ENCODE peak calls at places on chromosomes 16 and 17, in six cellular contexts. B, J, N, Y, O and R are unnamed samples.

GRCh38 chr17:62807812-62808575 is at the start of gene MARCHF10:
- DNase-seq in B (peak), J (peak), N (peak), Y (peak), O (no peak), R (peak)

GRCh38 chr16:58027341-58028167 is 2.0 kb downstream of the MMP15 start:
- DNase-seq in B (peak), J (peak), N (peak), Y (peak), O (no peak), R (no peak)

GRCh38 chr17:43042025-43042424 is 17.0 kb downstream of the RND2 start:
- DNase-seq in B (no peak), J (no peak), N (no peak), Y (no peak), O (no peak), R (no peak)

GRCh38 chr17:39667262-39668140 is 752 bp upstream of the PNMT start:
- DNase-seq in B (no peak), J (no peak), N (peak), Y (no peak), O (no peak), R (peak)

GRCh38 chr16:75931970-75932369 is 205.7 kb upstream of the CPHXL start:
- DNase-seq in B (no peak), J (no peak), N (no peak), Y (no peak), O (no peak), R (no peak)

GRCh38 chr16:88705746-88706287 is 391 bp downstream of the RNF166 start:
- DNase-seq in B (no peak), J (no peak), N (no peak), Y (no peak), O (no peak), R (no peak)

GRCh38 chr16:23182675-23183485 is at the start of gene SCNN1G:
- DNase-seq in B (peak), J (no peak), N (peak), Y (peak), O (peak), R (no peak)

GRCh38 chr16:2242598-2242997 is 6.4 kb downstream of the DNASE1L2 start:
- DNase-seq in B (no peak), J (no peak), N (no peak), Y (no peak), O (no peak), R (no peak)

GRCh38 chr16:27759301-27759871 is 209.4 kb downstream of the KATNIP start:
- DNase-seq in B (no peak), J (no peak), N (no peak), Y (no peak), O (no peak), R (no peak)

GRCh38 chr17:35973333-35974260 is 7.7 kb downstream of the CCL16 start:
- DNase-seq in B (no peak), J (peak), N (peak), Y (no peak), O (no peak), R (peak)

GRCh38 chr17:27559996-27560481 is 70.9 kb upstream of the LGALS9 start:
- DNase-seq in B (no peak), J (peak), N (peak), Y (no peak), O (no peak), R (peak)

GRCh38 chr17:231966-232807 is 50.7 kb upstream of the DOC2B start:
- DNase-seq in B (no peak), J (no peak), N (peak), Y (no peak), O (no peak), R (peak)

GRCh38 chr17:81020767-81021497 is 14.0 kb upstream of the BAIAP2 start:
- DNase-seq in B (no peak), J (peak), N (peak), Y (no peak), O (no peak), R (peak)